ENCODE peak calls at places on chromosome 6, in eight cellular contexts. C is GM12878, X is tibial nerve, O is ovary, E is transverse colon, B is K562, G is A549, Z is esophagus muscularis mucosa. V is an unnamed sample.

GRCh38 chr6:34295721-34296120 is 46.9 kb upstream of the SMIM29 start:
- DNase-seq in B (no peak), C (peak; percentile 95), O (no peak), G (no peak), E (no peak), Z (no peak), X (no peak), V (no peak)

GRCh38 chr6:26200918-26201721 is 113.9 kb downstream of the HFE start:
- DNase-seq in O (no peak), E (no peak), Z (no peak), G (no peak), C (no peak), B (peak; percentile 41), X (no peak), V (no peak)

GRCh38 chr6:34580707-34581560 is 24.8 kb upstream of the SPDEF start:
- DNase-seq in E (no peak), B (no peak), G (no peak), X (no peak), O (peak; percentile 78), C (no peak), Z (no peak), V (no peak)

GRCh38 chr6:165231581-165232276 is 77.7 kb downstream of the C6orf118 start:
- DNase-seq in B (no peak), Z (no peak), C (no peak), G (peak; percentile 4), E (no peak), X (no peak), O (no peak), V (no peak)

GRCh38 chr6:134994431-134994830 is 44.5 kb upstream of the ALDH8A1 start:
- DNase-seq in B (no peak), C (no peak), X (no peak), G (no peak), O (no peak), E (no peak), Z (no peak), V (no peak)

GRCh38 chr6:149763866-149764265 is 14.3 kb downstream of the PCMT1 start:
- DNase-seq in X (no peak), B (no peak), C (no peak), Z (no peak), E (no peak), G (no peak), O (no peak), V (no peak)

GRCh38 chr6:163186527-163186926 is 228.0 kb upstream of the QKI start:
- DNase-seq in B (no peak), O (no peak), C (no peak), G (no peak), X (no peak), Z (peak; percentile 86), E (no peak), V (no peak)

GRCh38 chr6:27791182-27791939 is 120.8 kb downstream of the OR2B2 start:
- DNase-seq in X (peak; percentile 36), Z (no peak), G (peak; percentile 47), O (peak; percentile 72), E (peak; percentile 54), B (peak; percentile 91), C (no peak), V (peak; percentile 43)

GRCh38 chr6:31785475-31785874 is 8.3 kb upstream of the VWA7 start:
- DNase-seq in B (no peak), O (no peak), C (no peak), Z (no peak), G (no peak), X (no peak), E (no peak), V (no peak)

GRCh38 chr6:156662025-156662445 is 115.1 kb upstream of the ARID1B start:
- DNase-seq in Z (peak; percentile 87), B (peak; percentile 88), X (no peak), E (peak; percentile 56), O (no peak), C (no peak), G (peak; percentile 61), V (no peak)

GRCh38 chr6:149470948-149471347 is 13.9 kb downstream of the ZC3H12D start:
- DNase-seq in O (no peak), Z (no peak), B (no peak), E (no peak), G (no peak), X (no peak), C (no peak), V (no peak)

GRCh38 chr6:134041093-134041492 is 11.3 kb downstream of the SLC2A12 start:
- DNase-seq in X (no peak), E (no peak), C (no peak), O (no peak), B (peak; percentile 20), G (peak; percentile 16), Z (no peak), V (no peak)

GRCh38 chr6:141677598-141678211 is 455.0 kb upstream of the GJE1 start:
- DNase-seq in C (no peak), O (no peak), Z (no peak), G (no peak), B (peak; percentile 32), E (no peak), X (no peak), V (no peak)

GRCh38 chr6:122775975-122776374 is 3.5 kb upstream of the FABP7 start:
- DNase-seq in G (no peak), Z (no peak), X (no peak), O (no peak), E (no peak), B (no peak), C (no peak), V (no peak)

GRCh38 chr6:39540454-39540853 is 184.8 kb downstream of the KIF6 start:
- DNase-seq in G (no peak), O (no peak), X (no peak), Z (no peak), C (no peak), E (no peak), B (no peak), V (no peak)

GRCh38 chr6:83735461-83735860 is 26.6 kb upstream of the SNAP91 start:
- DNase-seq in E (no peak), X (no peak), G (no peak), Z (no peak), O (no peak), B (no peak), C (no peak), V (no peak)
- TF ChIP-seq EP300 in E (no peak), X (no peak), G (no peak), Z (no peak), O (no peak), B (no peak), C (no peak), V (no peak)

DNA sequence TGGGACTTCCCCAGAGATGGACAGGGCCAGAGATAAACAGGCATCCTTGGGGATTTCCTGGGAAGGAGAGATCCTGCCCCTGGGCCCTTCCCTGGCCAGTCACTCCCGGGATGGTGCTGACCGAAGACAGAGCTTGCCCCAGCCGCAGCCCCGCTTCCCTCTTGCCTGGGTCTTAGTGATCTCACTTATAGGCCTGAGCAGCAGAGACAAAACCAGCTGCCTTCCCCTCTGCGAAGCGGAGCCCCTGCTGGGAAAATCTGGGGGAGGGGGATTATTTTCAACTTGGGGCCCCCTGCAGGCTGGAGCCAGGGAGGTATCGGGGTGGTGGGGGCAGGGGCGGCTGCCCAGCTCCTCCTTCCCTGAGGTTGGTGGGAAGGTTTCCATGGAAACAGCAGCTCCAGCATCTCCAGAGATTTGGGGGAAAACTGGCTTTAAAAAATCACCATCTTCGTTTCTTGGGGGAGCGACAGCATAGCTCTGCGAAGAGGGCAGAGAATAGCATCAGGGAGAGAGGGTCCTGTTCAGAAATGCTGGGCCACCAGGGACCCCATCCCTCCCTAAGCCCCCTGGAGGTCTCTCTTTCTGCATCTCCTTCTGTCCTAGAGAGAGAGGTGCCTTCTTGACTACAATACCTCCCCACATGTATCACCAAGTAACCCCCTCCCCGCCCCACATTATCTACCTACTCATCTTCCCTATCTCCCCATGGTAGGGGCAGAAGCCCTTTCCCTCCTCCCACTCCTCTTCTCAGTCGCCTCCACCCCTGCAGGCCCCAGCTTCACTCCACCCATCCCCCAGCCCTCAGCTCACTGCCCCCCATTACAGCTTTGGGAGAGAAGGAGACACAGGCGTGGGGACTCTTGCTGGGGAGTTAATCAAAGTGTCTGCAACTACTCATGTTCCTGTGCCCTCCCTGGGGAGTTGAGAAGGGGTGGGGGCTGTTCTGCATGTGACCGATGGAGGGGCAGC is 88.4 kb upstream of the CCDC167 start:
- DNase-seq in C (no peak), O (no peak), E (no peak), B (no peak), X (no peak), Z (no peak), G (no peak), V (no peak)
- TF ChIP-seq EP300 in C (no peak), O (no peak), E (no peak), B (no peak), X (no peak), Z (no peak), G (no peak), V (no peak)

GRCh38 chr6:121354764-121355163 is 20.5 kb upstream of the TBC1D32 start:
- DNase-seq in O (no peak), X (no peak), C (no peak), B (no peak), G (no peak), Z (no peak), E (no peak), V (no peak)
- TF ChIP-seq EP300 in O (no peak), X (no peak), C (no peak), B (no peak), G (no peak), Z (no peak), E (no peak), V (no peak)

GRCh38 chr6:169321546-169321945 is 67.9 kb upstream of the THBS2 start:
- DNase-seq in G (no peak), Z (peak; percentile 45), O (no peak), X (no peak), C (no peak), E (no peak), B (no peak), V (no peak)

GRCh38 chr6:169326067-169326799 is 72.6 kb upstream of the THBS2 start:
- DNase-seq in Z (peak; percentile 89), C (no peak), E (no peak), G (no peak), X (no peak), O (no peak), B (peak; percentile 30), V (no peak)

GRCh38 chr6:169323221-169323620 is 69.6 kb upstream of the THBS2 start:
- DNase-seq in G (no peak), C (no peak), O (no peak), X (no peak), B (no peak), E (no peak), Z (peak; percentile 88), V (no peak)

GRCh38 chr6:169324086-169324485 is 70.4 kb upstream of the THBS2 start:
- DNase-seq in Z (peak; percentile 55), O (no peak), B (no peak), G (no peak), E (no peak), X (no peak), C (no peak), V (no peak)

DNA sequence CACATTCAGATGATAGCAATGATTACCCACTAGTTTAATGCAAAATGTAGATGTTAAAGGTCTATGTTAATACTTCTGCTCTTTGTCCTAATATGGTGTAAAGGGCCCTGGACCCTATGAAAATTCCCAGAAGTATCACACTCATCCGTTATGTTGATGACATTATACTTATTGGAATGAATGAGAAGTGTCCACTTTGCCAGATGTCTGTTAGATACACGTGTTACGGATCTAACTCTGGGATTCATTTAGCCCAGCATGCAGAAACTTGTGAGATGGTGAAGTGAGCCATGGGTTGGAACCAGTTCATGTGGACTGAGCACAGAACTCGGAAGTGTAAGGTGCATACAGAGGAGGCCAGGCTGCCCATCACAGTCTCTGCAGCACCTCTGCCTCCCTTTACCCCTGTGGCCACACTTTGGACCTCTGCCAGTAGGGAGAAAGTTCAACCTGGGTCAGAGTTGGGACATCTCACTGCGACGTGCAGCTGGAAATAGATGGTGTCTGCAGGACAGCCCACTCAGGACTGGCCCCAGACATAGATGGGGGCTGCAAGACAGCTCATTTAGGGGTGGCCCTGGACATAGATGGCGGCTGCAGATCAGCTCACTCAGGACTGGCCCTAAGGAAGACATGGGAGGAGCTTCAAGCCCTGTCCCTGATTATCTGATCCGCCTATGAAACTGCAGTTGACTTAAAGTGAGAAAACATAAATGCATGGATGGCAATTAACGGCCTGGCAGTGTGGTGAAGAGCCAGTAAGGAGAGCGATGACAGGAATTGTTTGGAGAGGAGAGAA is 71.2 kb upstream of the THBS2 start:
- DNase-seq in B (no peak), E (no peak), O (no peak), X (no peak), G (no peak), Z (peak; percentile 68), C (no peak), V (no peak)
- TF ChIP-seq EP300 in B (no peak), E (no peak), O (no peak), X (no peak), G (no peak), Z (no peak), C (no peak), V (no peak)

V was measured in stomach.